ENCODE peak calls at places on chromosomes 5 and 9, in seven cellular contexts. U is ELR; E is AG08395; X is activated CD8-positive, alpha-beta memory T cell treated with anti-CD3 and anti-CD28 coated beads for 4 hours; Y is neural progenitor cell; L is stimulated activated CD8-positive, alpha-beta memory T cell treated with anti-CD3 and anti-CD28 coated beads, Interleukin-4, amount 100 ng/mL, for 1 hour; V is left cardiac atrium. O is an unnamed sample.

GRCh38 chr9:93080406-93080805 is 15.6 kb upstream of the CARD19 start:
- DNase-seq in U (no peak), E (no peak), X (no peak), Y (peak), L (no peak), V (no peak), O (no peak)

GRCh38 chr5:112006721-112007120 is 249.7 kb upstream of the NREP start:
- DNase-seq in U (peak), E (peak), X (no peak), Y (no peak), L (no peak), V (no peak), O (no peak)

GRCh38 chr5:131996210-131997025 is 15.0 kb downstream of the ACSL6 start:
- DNase-seq in U (no peak), E (no peak), X (no peak), Y (no peak), L (no peak), V (no peak), O (no peak)

GRCh38 chr5:77087484-77088291 is 603 bp upstream of the ZBED3 start:
- DNase-seq in U (no peak), E (no peak), X (no peak), Y (peak), L (no peak), V (peak), O (peak)

GRCh38 chr5:17918373-17919104 is 284.3 kb downstream of the TAF11L14 start:
- DNase-seq in U (no peak), E (no peak), X (no peak), Y (peak), L (no peak), V (no peak), O (no peak)

GRCh38 chr5:149646564-149646963 is 65.3 kb downstream of the ARHGEF37 start:
- DNase-seq in U (no peak), E (no peak), X (peak), Y (no peak), L (peak), V (no peak), O (no peak)

GRCh38 chr5:14816999-14817761 is 54.4 kb downstream of the ANKH start:
- DNase-seq in U (peak), E (peak), X (no peak), Y (no peak), L (no peak), V (peak), O (peak)

GRCh38 chr5:150155258-150156032 is at the start of gene PDGFRB:
- DNase-seq in U (peak), E (peak), X (peak), Y (peak), L (peak), V (peak), O (peak)

GRCh38 chr5:59081693-59082092 is 498.8 kb downstream of the RAB3C start:
- DNase-seq in U (no peak), E (no peak), X (no peak), Y (no peak), L (no peak), V (no peak), O (no peak)

GRCh38 chr5:32842798-32843531 is 131.8 kb downstream of the NPR3 start:
- DNase-seq in U (no peak), E (no peak), X (no peak), Y (no peak), L (no peak), V (peak), O (peak)

GRCh38 chr9:22037954-22038690 is 29.0 kb upstream of the CDKN2B start:
- DNase-seq in U (peak), E (peak), X (no peak), Y (no peak), L (no peak), V (no peak), O (no peak)

GRCh38 chr5:53871772-53872171 is 311.3 kb downstream of the NDUFS4 start:
- DNase-seq in U (no peak), E (no peak), X (no peak), Y (no peak), L (no peak), V (no peak), O (no peak)

GRCh38 chr5:54357371-54358058 is 47.1 kb upstream of the ARL15 start:
- DNase-seq in U (no peak), E (peak), X (no peak), Y (no peak), L (no peak), V (no peak), O (no peak)

GRCh38 chr5:308672-309271 is 12.7 kb upstream of the AHRR start:
- DNase-seq in U (peak), E (peak), X (no peak), Y (peak), L (no peak), V (no peak), O (peak)

GRCh38 chr5:56211298-56211865 is 21.7 kb downstream of the ANKRD55 start:
- DNase-seq in U (peak), E (peak), X (no peak), Y (peak), L (no peak), V (no peak), O (peak)

GRCh38 chr9:110069326-110070248 is 138.4 kb downstream of the C9orf152 start:
- DNase-seq in U (peak), E (peak), X (no peak), Y (no peak), L (no peak), V (peak), O (no peak)

GRCh38 chr5:135473956-135474670 is 22.0 kb upstream of the TIFAB start:
- DNase-seq in U (peak), E (no peak), X (no peak), Y (no peak), L (no peak), V (no peak), O (no peak)

GRCh38 chr9:91945277-91946074 is 4.6 kb downstream of the ROR2 start:
- DNase-seq in U (no peak), E (peak), X (no peak), Y (peak), L (no peak), V (peak), O (peak)

GRCh38 chr5:83551826-83552225 is 80.3 kb downstream of the VCAN start:
- DNase-seq in U (peak), E (peak), X (no peak), Y (no peak), L (no peak), V (no peak), O (no peak)

GRCh38 chr5:169325273-169325672 is 24.3 kb upstream of the SLIT3 start:
- DNase-seq in U (no peak), E (no peak), X (no peak), Y (no peak), L (no peak), V (no peak), O (no peak)

GRCh38 chr5:124669956-124670671 is 76.3 kb downstream of the ZNF608 start:
- DNase-seq in U (no peak), E (peak), X (no peak), Y (no peak), L (no peak), V (no peak), O (no peak)

GRCh38 chr5:151174612-151175101 is 17.1 kb upstream of the ANXA6 start:
- DNase-seq in U (no peak), E (peak), X (no peak), Y (no peak), L (no peak), V (peak), O (peak)

GRCh38 chr5:120463991-120464626 is at the start of gene PRR16:
- DNase-seq in U (peak), E (peak), X (no peak), Y (peak), L (no peak), V (peak), O (peak)

GRCh38 chr9:132740526-132741309 is 70.5 kb downstream of the GTF3C4 start:
- DNase-seq in U (no peak), E (no peak), X (no peak), Y (no peak), L (no peak), V (no peak), O (no peak)

GRCh38 chr5:42168091-42168670 is 243.1 kb downstream of the FBXO4 start:
- DNase-seq in U (no peak), E (no peak), X (no peak), Y (no peak), L (no peak), V (no peak), O (no peak)

GRCh38 chr9:136901516-136902258 is 15.4 kb downstream of the TRAF2 start:
- DNase-seq in U (peak), E (peak), X (peak), Y (no peak), L (peak), V (no peak), O (peak)

GRCh38 chr5:160747559-160747958 is 104.5 kb downstream of the ATP10B start:
- DNase-seq in U (no peak), E (no peak), X (no peak), Y (no peak), L (no peak), V (no peak), O (no peak)

GRCh38 chr5:107155667-107156066 is 515.1 kb downstream of the EFNA5 start:
- DNase-seq in U (no peak), E (no peak), X (no peak), Y (no peak), L (no peak), V (peak), O (no peak)

O was measured in thyroid gland.